ENCODE peak calls at places on chromosomes 1 and 21, in four cellular contexts. One of them, this sample, is unnamed.
A peak's percentile ranks its signal among the peaks of the same experiment; 100 is the strongest.

GRCh38 chr1:153789478-153790148 is 14.4 kb downstream of the SLC27A3 start:
- DNase-seq in heart left ventricle: peak; percentile 27
- DNase-seq in sigmoid colon: peak; percentile 72
- DNase-seq in adrenal gland: no peak
- DNase-seq in this sample: no peak

GRCh38 chr1:199843856-199844255 is 183.7 kb upstream of the NR5A2 start:
- DNase-seq in heart left ventricle: no peak
- DNase-seq in sigmoid colon: no peak
- DNase-seq in adrenal gland: no peak
- DNase-seq in this sample: no peak

GRCh38 chr1:86472165-86472564 is 3.4 kb downstream of the CLCA1 start:
- DNase-seq in heart left ventricle: no peak
- DNase-seq in adrenal gland: no peak
- DNase-seq in sigmoid colon: no peak
- DNase-seq in this sample: no peak

GRCh38 chr1:228007801-228008341 is 1.1 kb downstream of the WNT3A start:
- DNase-seq in adrenal gland: peak; percentile 9
- DNase-seq in sigmoid colon: peak; percentile 29
- DNase-seq in heart left ventricle: no peak
- DNase-seq in this sample: no peak

GRCh38 chr1:102691592-102692090 is 416.7 kb downstream of the COL11A1 start:
- DNase-seq in sigmoid colon: no peak
- DNase-seq in heart left ventricle: no peak
- DNase-seq in adrenal gland: no peak
- DNase-seq in this sample: no peak

GRCh38 chr1:11522400-11523235 is 43.7 kb downstream of the DISP3 start:
- DNase-seq in adrenal gland: no peak
- DNase-seq in sigmoid colon: peak; percentile 54
- DNase-seq in heart left ventricle: no peak
- DNase-seq in this sample: no peak

GRCh38 chr1:13751985-13752384 is 52.0 kb downstream of the PRDM2 start:
- DNase-seq in sigmoid colon: no peak
- DNase-seq in heart left ventricle: no peak
- DNase-seq in adrenal gland: no peak
- DNase-seq in this sample: no peak

GRCh38 chr1:5914676-5915285 is 77.4 kb downstream of the NPHP4 start:
- DNase-seq in adrenal gland: peak; percentile 49
- DNase-seq in sigmoid colon: no peak
- DNase-seq in heart left ventricle: no peak
- DNase-seq in this sample: no peak

GRCh38 chr1:29414091-29414490 is 177.8 kb downstream of the PTPRU start:
- DNase-seq in adrenal gland: no peak
- DNase-seq in sigmoid colon: no peak
- DNase-seq in heart left ventricle: no peak
- DNase-seq in this sample: no peak

GRCh38 chr1:247337250-247337746 is 5.6 kb upstream of the ZNF496 start:
- DNase-seq in heart left ventricle: no peak
- DNase-seq in adrenal gland: no peak
- DNase-seq in sigmoid colon: no peak
- DNase-seq in this sample: no peak

GRCh38 chr1:210371916-210372315 is 43.2 kb downstream of the HHAT start:
- DNase-seq in heart left ventricle: no peak
- DNase-seq in sigmoid colon: no peak
- DNase-seq in adrenal gland: no peak
- DNase-seq in this sample: no peak

GRCh38 chr1:148354909-148355308 is 128.2 kb downstream of the PPIAL4G start:
- DNase-seq in adrenal gland: no peak
- DNase-seq in sigmoid colon: no peak
- DNase-seq in heart left ventricle: no peak
- DNase-seq in this sample: no peak

GRCh38 chr1:230153655-230154296 is 86.7 kb downstream of the GALNT2 start:
- DNase-seq in sigmoid colon: peak; percentile 77
- DNase-seq in heart left ventricle: no peak
- DNase-seq in adrenal gland: peak; percentile 76
- DNase-seq in this sample: peak; percentile 63

GRCh38 chr1:2044510-2045319 is 5.5 kb upstream of the PRKCZ start:
- DNase-seq in heart left ventricle: peak; percentile 57
- DNase-seq in adrenal gland: peak; percentile 81
- DNase-seq in sigmoid colon: peak; percentile 80
- DNase-seq in this sample: peak; percentile 79

GRCh38 chr21:18529253-18529652 is 125.7 kb upstream of the TMPRSS15 start:
- DNase-seq in heart left ventricle: no peak
- DNase-seq in sigmoid colon: no peak
- DNase-seq in adrenal gland: no peak
- DNase-seq in this sample: no peak

GRCh38 chr1:41835488-41835887 is 83.2 kb downstream of the HIVEP3 start:
- DNase-seq in heart left ventricle: no peak
- DNase-seq in adrenal gland: no peak
- DNase-seq in sigmoid colon: no peak
- DNase-seq in this sample: no peak

GRCh38 chr1:173206816-173207595 is at the start of gene TNFSF4:
- DNase-seq in heart left ventricle: no peak
- DNase-seq in sigmoid colon: no peak
- DNase-seq in adrenal gland: peak; percentile 66
- DNase-seq in this sample: no peak

GRCh38 chr1:912740-913301 is 10.9 kb upstream of the SAMD11 start:
- DNase-seq in heart left ventricle: peak; percentile 28
- DNase-seq in adrenal gland: peak; percentile 56
- DNase-seq in sigmoid colon: no peak
- DNase-seq in this sample: peak; percentile 43

GRCh38 chr1:110130113-110130591 is 17.9 kb downstream of the UBL4B start:
- DNase-seq in sigmoid colon: no peak
- DNase-seq in heart left ventricle: no peak
- DNase-seq in adrenal gland: no peak
- DNase-seq in this sample: no peak

GRCh38 chr21:33374080-33374873 is 28.9 kb upstream of the IFNGR2 start:
- DNase-seq in adrenal gland: peak; percentile 79
- DNase-seq in heart left ventricle: no peak
- DNase-seq in sigmoid colon: no peak
- DNase-seq in this sample: no peak

GRCh38 chr1:164654200-164654599 is 95.2 kb downstream of the PBX1 start:
- DNase-seq in heart left ventricle: no peak
- DNase-seq in adrenal gland: no peak
- DNase-seq in sigmoid colon: no peak
- DNase-seq in this sample: no peak

GRCh38 chr1:10962483-10962882 is 50.0 kb upstream of the TARDBP start:
- DNase-seq in adrenal gland: no peak
- DNase-seq in heart left ventricle: no peak
- DNase-seq in sigmoid colon: no peak
- DNase-seq in this sample: no peak

GRCh38 chr1:27862671-27863551 is 9.4 kb upstream of the THEMIS2 start:
- DNase-seq in adrenal gland: peak; percentile 87
- DNase-seq in heart left ventricle: peak; percentile 73
- DNase-seq in sigmoid colon: peak; percentile 78
- DNase-seq in this sample: peak; percentile 77

GRCh38 chr1:32413507-32414185 is 19.4 kb upstream of the BSDC1 start:
- DNase-seq in adrenal gland: peak; percentile 78
- DNase-seq in sigmoid colon: peak; percentile 74
- DNase-seq in heart left ventricle: peak; percentile 39
- DNase-seq in this sample: peak; percentile 47

GRCh38 chr1:220487297-220487820 is 40.6 kb upstream of the MARK1 start:
- DNase-seq in heart left ventricle: no peak
- DNase-seq in adrenal gland: no peak
- DNase-seq in sigmoid colon: no peak
- DNase-seq in this sample: no peak

GRCh38 chr1:2592672-2593071 is 6.1 kb downstream of the PRXL2B start:
- DNase-seq in adrenal gland: no peak
- DNase-seq in heart left ventricle: no peak
- DNase-seq in sigmoid colon: peak; percentile 57
- DNase-seq in this sample: peak; percentile 46

GRCh38 chr1:157438236-157439012 is 113.9 kb downstream of the FCRL5 start:
- DNase-seq in heart left ventricle: no peak
- DNase-seq in sigmoid colon: no peak
- DNase-seq in adrenal gland: no peak
- DNase-seq in this sample: no peak

GRCh38 chr21:43608225-43608624 is 51.1 kb downstream of the HSF2BP start:
- DNase-seq in heart left ventricle: no peak
- DNase-seq in sigmoid colon: no peak
- DNase-seq in adrenal gland: no peak
- DNase-seq in this sample: no peak

GRCh38 chr1:189336115-189337100 is 1141.3 kb downstream of the BRINP3 start:
- DNase-seq in adrenal gland: no peak
- DNase-seq in heart left ventricle: no peak
- DNase-seq in sigmoid colon: no peak
- DNase-seq in this sample: no peak

GRCh38 chr1:85579619-85580018 is 942 bp upstream of the CCN1 start:
- DNase-seq in adrenal gland: no peak
- DNase-seq in sigmoid colon: peak; percentile 77
- DNase-seq in heart left ventricle: peak; percentile 52
- DNase-seq in this sample: no peak

GRCh38 chr1:30263405-30263804 is 460.0 kb downstream of the MATN1 start:
- DNase-seq in sigmoid colon: peak; percentile 52
- DNase-seq in adrenal gland: no peak
- DNase-seq in heart left ventricle: no peak
- DNase-seq in this sample: no peak

GRCh38 chr1:50959303-50959912 is 659 bp downstream of the FAF1 start:
- DNase-seq in sigmoid colon: peak; percentile 72
- DNase-seq in heart left ventricle: no peak
- DNase-seq in adrenal gland: peak; percentile 67
- DNase-seq in this sample: no peak

GRCh38 chr1:153534226-153534932 is 1.4 kb downstream of the S100A6 start:
- DNase-seq in heart left ventricle: no peak
- DNase-seq in adrenal gland: no peak
- DNase-seq in sigmoid colon: peak; percentile 79
- DNase-seq in this sample: no peak

GRCh38 chr1:152110860-152111514 is 4.3 kb downstream of the TCHH start:
- DNase-seq in heart left ventricle: no peak
- DNase-seq in adrenal gland: no peak
- DNase-seq in sigmoid colon: no peak
- DNase-seq in this sample: peak; percentile 53

GRCh38 chr1:243508303-243508713 is 252.5 kb downstream of the SDCCAG8 start:
- DNase-seq in adrenal gland: no peak
- DNase-seq in sigmoid colon: no peak
- DNase-seq in heart left ventricle: no peak
- DNase-seq in this sample: no peak

GRCh38 chr1:170697338-170697715 is 33.4 kb downstream of the PRRX1 start:
- DNase-seq in sigmoid colon: no peak
- DNase-seq in adrenal gland: no peak
- DNase-seq in heart left ventricle: no peak
- DNase-seq in this sample: no peak

GRCh38 chr1:170699696-170700095 is 35.8 kb downstream of the PRRX1 start:
- DNase-seq in heart left ventricle: no peak
- DNase-seq in sigmoid colon: no peak
- DNase-seq in adrenal gland: no peak
- DNase-seq in this sample: no peak

GRCh38 chr1:170696591-170697337 is 32.8 kb downstream of the PRRX1 start:
- DNase-seq in sigmoid colon: no peak
- DNase-seq in adrenal gland: no peak
- DNase-seq in heart left ventricle: no peak
- DNase-seq in this sample: no peak

GRCh38 chr1:170698301-170698700 is 34.4 kb downstream of the PRRX1 start:
- DNase-seq in sigmoid colon: no peak
- DNase-seq in adrenal gland: no peak
- DNase-seq in heart left ventricle: no peak
- DNase-seq in this sample: no peak

GRCh38 chr1:170698711-170699275 is 34.9 kb downstream of the PRRX1 start:
- DNase-seq in heart left ventricle: no peak
- DNase-seq in adrenal gland: no peak
- DNase-seq in sigmoid colon: no peak
- DNase-seq in this sample: no peak
- H3K27ac ChIP-seq in heart left ventricle: peak overlapping the region; percentile 78
- H3K27ac ChIP-seq in adrenal gland: no peak overlapping the region
- H3K27ac ChIP-seq in sigmoid colon: no peak overlapping the region
- H3K27ac ChIP-seq in this sample: no peak overlapping the region

GRCh38 chr1:194431121-194431520 is 1244.7 kb upstream of the B3GALT2 start:
- DNase-seq in sigmoid colon: no peak
- DNase-seq in heart left ventricle: no peak
- DNase-seq in adrenal gland: no peak
- DNase-seq in this sample: no peak
- H3K27ac ChIP-seq in sigmoid colon: no peak overlapping the region
- H3K27ac ChIP-seq in heart left ventricle: no peak overlapping the region
- H3K27ac ChIP-seq in adrenal gland: no peak overlapping the region
- H3K27ac ChIP-seq in this sample: no peak overlapping the region

GRCh38 chr1:15186846-15187151 is 33.3 kb downstream of the TMEM51 start:
- DNase-seq in sigmoid colon: no peak
- DNase-seq in heart left ventricle: no peak
- DNase-seq in adrenal gland: no peak
- DNase-seq in this sample: no peak

GRCh38 chr1:15187175-15187810 is 33.7 kb downstream of the TMEM51 start:
- DNase-seq in adrenal gland: no peak
- DNase-seq in sigmoid colon: no peak
- DNase-seq in heart left ventricle: no peak
- DNase-seq in this sample: no peak

GRCh38 chr1:15188145-15188544 is 34.6 kb downstream of the TMEM51 start:
- DNase-seq in heart left ventricle: no peak
- DNase-seq in sigmoid colon: no peak
- DNase-seq in adrenal gland: no peak
- DNase-seq in this sample: no peak

GRCh38 chr1:15189692-15190321 is 36.3 kb downstream of the TMEM51 start:
- DNase-seq in sigmoid colon: no peak
- DNase-seq in adrenal gland: no peak
- DNase-seq in heart left ventricle: no peak
- DNase-seq in this sample: no peak

GRCh38 chr1:15188678-15189077 is 35.1 kb downstream of the TMEM51 start:
- DNase-seq in heart left ventricle: no peak
- DNase-seq in sigmoid colon: no peak
- DNase-seq in adrenal gland: no peak
- DNase-seq in this sample: no peak
- H3K27ac ChIP-seq in heart left ventricle: peak overlapping the region; percentile 38
- H3K27ac ChIP-seq in sigmoid colon: no peak overlapping the region
- H3K27ac ChIP-seq in adrenal gland: no peak overlapping the region
- H3K27ac ChIP-seq in this sample: peak overlapping the region; percentile 49

DNA sequence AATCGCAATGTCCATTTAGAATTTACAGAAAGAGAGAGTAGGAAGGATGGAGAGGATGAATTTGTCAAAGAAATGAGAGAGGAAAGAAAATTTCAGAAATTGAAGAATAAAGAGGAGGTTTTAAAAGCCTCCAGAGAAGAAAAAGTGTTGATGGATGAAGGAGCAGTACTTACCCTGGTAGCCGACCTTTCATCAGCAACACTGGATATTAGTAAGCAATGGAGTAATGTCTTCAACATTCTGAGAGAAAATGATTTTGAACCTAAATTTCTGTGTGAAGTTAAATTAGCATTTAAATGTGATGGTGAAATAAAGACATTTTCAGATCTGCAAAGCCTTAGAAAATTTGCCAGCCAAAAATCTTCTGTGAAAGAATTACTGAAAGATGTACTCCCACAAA is 12.5 kb downstream of the L1TD1 start:
- DNase-seq in adrenal gland: no peak
- DNase-seq in heart left ventricle: no peak
- DNase-seq in sigmoid colon: no peak
- DNase-seq in this sample: no peak
- H3K27ac ChIP-seq in adrenal gland: no peak overlapping the region
- H3K27ac ChIP-seq in heart left ventricle: no peak overlapping the region
- H3K27ac ChIP-seq in sigmoid colon: no peak overlapping the region
- H3K27ac ChIP-seq in this sample: no peak overlapping the region

GRCh38 chr1:91736999-91737615 is 148.8 kb downstream of the TGFBR3 start:
- DNase-seq in adrenal gland: peak; percentile 89
- DNase-seq in sigmoid colon: peak; percentile 81
- DNase-seq in heart left ventricle: no peak
- DNase-seq in this sample: no peak
- H3K27ac ChIP-seq in adrenal gland: peak overlapping the region; percentile 72
- H3K27ac ChIP-seq in sigmoid colon: peak overlapping the region; percentile 76
- H3K27ac ChIP-seq in heart left ventricle: peak overlapping the region; percentile 63
- H3K27ac ChIP-seq in this sample: peak overlapping the region; percentile 78

GRCh38 chr1:167499657-167500056 is 18.7 kb downstream of the CD247 start:
- DNase-seq in sigmoid colon: no peak
- DNase-seq in adrenal gland: no peak
- DNase-seq in heart left ventricle: no peak
- DNase-seq in this sample: no peak
- H3K27ac ChIP-seq in sigmoid colon: no peak overlapping the region
- H3K27ac ChIP-seq in adrenal gland: no peak overlapping the region
- H3K27ac ChIP-seq in heart left ventricle: no peak overlapping the region
- H3K27ac ChIP-seq in this sample: no peak overlapping the region

This sample was measured in lower lobe of right lung.